ENCODE peak calls at places on chromosomes 1 and 21, in ten cellular contexts. P is hippocampal formation; E is activated T-cell treated with anti-CD3 and anti-CD28 coated beads, Interleukin-2, amount 50 U/mL, for 4 hours; L is fibroblast of mammary gland; J is AG08396; R is stimulated activated CD4-positive, alpha-beta T cell treated with anti-CD3 and anti-CD28 coated beads, Interleukin-1b, Interleukin-23, amount 100 ng/mL, for 4 hours; C is H54; Z is foreskin fibroblast; M is pons; Y is HFFc6. S is an unnamed sample.

GRCh38 chr1:93190432-93190831 is 9.9 kb downstream of the CCDC18 start:
- DNase-seq in P (no peak), E (no peak), L (no peak), J (no peak), R (no peak), C (no peak), Z (no peak), M (no peak), Y (no peak), S (no peak)

GRCh38 chr1:156623946-156624813 is 5.0 kb downstream of the HAPLN2 start:
- DNase-seq in P (no peak), E (no peak), L (peak; percentile 36), J (peak; percentile 66), R (no peak), C (no peak), Z (peak; percentile 74), M (no peak), Y (no peak), S (no peak)

GRCh38 chr1:171142451-171143121 is 42.5 kb upstream of the FMO2 start:
- DNase-seq in P (no peak), E (no peak), L (peak; percentile 96), J (peak; percentile 23), R (no peak), C (no peak), Z (peak; percentile 87), M (peak; percentile 29), Y (peak; percentile 33), S (no peak)

GRCh38 chr1:9728451-9729295 is 77.1 kb downstream of the PIK3CD start:
- DNase-seq in P (no peak), E (peak; percentile 43), L (no peak), J (no peak), R (no peak), C (no peak), Z (no peak), M (no peak), Y (no peak), S (no peak)

GRCh38 chr1:14367444-14367843 is 231.0 kb upstream of the KAZN start:
- DNase-seq in P (no peak), E (no peak), L (no peak), J (no peak), R (no peak), C (no peak), Z (no peak), M (no peak), Y (no peak), S (no peak)

GRCh38 chr1:63317007-63317813 is 5.2 kb upstream of the FOXD3 start:
- DNase-seq in P (no peak), E (peak; percentile 38), L (peak; percentile 63), J (peak; percentile 58), R (no peak), C (peak; percentile 53), Z (peak; percentile 67), M (no peak), Y (no peak), S (no peak)

GRCh38 chr1:1788646-1789431 is 10.6 kb upstream of the NADK start:
- DNase-seq in P (no peak), E (no peak), L (peak; percentile 62), J (peak; percentile 43), R (no peak), C (no peak), Z (peak; percentile 57), M (no peak), Y (no peak), S (no peak)

GRCh38 chr21:42781981-42782722 is 97.2 kb downstream of the WDR4 start:
- DNase-seq in P (no peak), E (no peak), L (no peak), J (no peak), R (no peak), C (no peak), Z (no peak), M (no peak), Y (no peak), S (no peak)

GRCh38 chr1:153774780-153775431 is at the start of gene SLC27A3:
- DNase-seq in P (peak; percentile 58), E (no peak), L (peak; percentile 64), J (peak; percentile 79), R (no peak), C (peak; percentile 43), Z (peak; percentile 80), M (peak; percentile 31), Y (no peak), S (peak; percentile 75)

GRCh38 chr1:9822897-9823692 is 670 bp downstream of the CLSTN1 start:
- DNase-seq in P (no peak), E (peak; percentile 16), L (peak; percentile 17), J (peak; percentile 37), R (no peak), C (peak; percentile 28), Z (peak; percentile 45), M (no peak), Y (no peak), S (no peak)

GRCh38 chr1:97680894-97681293 is 239.9 kb downstream of the DPYD start:
- DNase-seq in P (no peak), E (no peak), L (no peak), J (no peak), R (no peak), C (no peak), Z (no peak), M (no peak), Y (no peak), S (no peak)

GRCh38 chr1:25504706-25505560 is 38.5 kb upstream of the LDLRAP1 start:
- DNase-seq in P (no peak), E (no peak), L (peak; percentile 26), J (no peak), R (no peak), C (no peak), Z (no peak), M (no peak), Y (no peak), S (no peak)

GRCh38 chr1:169049258-169049936 is 57.1 kb upstream of the ATP1B1 start:
- DNase-seq in P (no peak), E (no peak), L (no peak), J (no peak), R (no peak), C (no peak), Z (no peak), M (no peak), Y (no peak), S (no peak)

GRCh38 chr1:197180252-197180878 is 33.9 kb upstream of the ASPM start:
- DNase-seq in P (no peak), E (no peak), L (peak; percentile 72), J (peak; percentile 14), R (no peak), C (no peak), Z (peak; percentile 67), M (peak; percentile 66), Y (peak; percentile 81), S (no peak)

GRCh38 chr1:41371630-41372599 is 10.7 kb downstream of the FOXO6 start:
- DNase-seq in P (peak; percentile 56), E (no peak), L (no peak), J (no peak), R (no peak), C (no peak), Z (peak; percentile 31), M (peak; percentile 77), Y (no peak), S (peak; percentile 76)

GRCh38 chr1:55081188-55081904 is 42.0 kb downstream of the PCSK9 start:
- DNase-seq in P (no peak), E (no peak), L (peak; percentile 78), J (peak; percentile 47), R (no peak), C (no peak), Z (peak; percentile 22), M (no peak), Y (peak; percentile 36), S (no peak)

GRCh38 chr1:234386122-234386521 is 12.9 kb downstream of the COA6 start:
- DNase-seq in P (no peak), E (no peak), L (no peak), J (no peak), R (no peak), C (no peak), Z (no peak), M (no peak), Y (no peak), S (no peak)

GRCh38 chr1:211813590-211813989 is 17.0 kb downstream of the LPGAT1 start:
- DNase-seq in P (no peak), E (no peak), L (peak; percentile 54), J (no peak), R (no peak), C (no peak), Z (peak; percentile 56), M (no peak), Y (no peak), S (no peak)

S was measured in frontal cortex.